ENCODE peak calls at places on chromosomes 12 and 14, in seven cellular contexts. B, N, D, H, U, E and G are unnamed samples. For H3K27me3, the result is how much of the 10 kb centered on the place peaks cover.

GRCh38 chr14:103090481-103091020 is 4.0 kb upstream of the EXOC3L4 start:
- DNase-seq in D (no peak), U (peak), H (no peak), B (no peak), N (no peak), E (no peak), G (no peak)

GRCh38 chr12:130185455-130186100 is 23.3 kb downstream of the FZD10 start:
- DNase-seq in U (no peak), E (no peak), B (no peak), H (no peak), D (no peak), N (no peak), G (no peak)

GRCh38 chr12:66241061-66242043 is 52.3 kb downstream of the IRAK3 start:
- DNase-seq in D (peak), E (no peak), N (peak), B (no peak), U (no peak), H (no peak), G (peak)

GRCh38 chr14:64718762-64719161 is 14.5 kb downstream of the PLEKHG3 start:
- DNase-seq in B (no peak), D (no peak), H (no peak), N (no peak), E (no peak), U (no peak), G (no peak)

GRCh38 chr12:43964966-43965365 is 129.1 kb downstream of the TMEM117 start:
- DNase-seq in D (peak), N (peak), U (no peak), E (no peak), H (no peak), B (no peak), G (peak)

GRCh38 chr12:108337235-108338223 is 1.6 kb downstream of the CMKLR1 start:
- DNase-seq in E (no peak), B (no peak), H (no peak), D (peak), U (no peak), N (peak), G (peak)

GRCh38 chr14:99745307-99745951 is 47.8 kb upstream of the EML1 start:
- DNase-seq in N (peak), H (no peak), E (no peak), B (no peak), U (no peak), D (peak), G (no peak)

GRCh38 chr14:24182110-24182882 is 6.3 kb downstream of the IPO4 start:
- DNase-seq in E (no peak), B (no peak), H (no peak), U (no peak), N (no peak), D (no peak), G (no peak)

GRCh38 chr12:10331642-10332239 is 24.1 kb downstream of the KLRD1 start:
- DNase-seq in B (no peak), D (peak), E (no peak), H (no peak), U (no peak), N (peak), G (no peak)

GRCh38 chr12:40946612-40947194 is 241.4 kb upstream of the PDZRN4 start:
- DNase-seq in H (no peak), N (peak), U (no peak), E (no peak), D (peak), B (no peak), G (no peak)

GRCh38 chr12:685388-685787 is 22.1 kb upstream of the NINJ2 start:
- DNase-seq in E (peak), B (peak), D (no peak), H (no peak), U (no peak), N (peak), G (peak)

GRCh38 chr14:101183376-101184103 is 280.0 kb upstream of the RTL1 start:
- DNase-seq in D (no peak), B (no peak), H (no peak), E (no peak), U (no peak), N (no peak), G (no peak)

GRCh38 chr12:93622485-93622884 is 50.0 kb downstream of the SOCS2 start:
- DNase-seq in B (no peak), E (no peak), U (no peak), D (peak), N (peak), H (no peak), G (peak)

GRCh38 chr14:92600318-92601053 is 86.9 kb downstream of the RIN3 start:
- DNase-seq in E (no peak), N (peak), U (no peak), H (no peak), D (peak), B (no peak), G (peak)

GRCh38 chr12:48182659-48183058 is 785 bp upstream of the CCDC184 start:
- DNase-seq in D (no peak), E (no peak), N (no peak), B (no peak), H (no peak), U (no peak), G (no peak)

GRCh38 chr14:30551460-30551859 is 7.5 kb upstream of the G2E3 start:
- DNase-seq in N (peak), H (no peak), D (peak), U (no peak), E (no peak), B (no peak), G (no peak)

GRCh38 chr12:98042668-98043067 is 472.7 kb upstream of the TMPO start:
- DNase-seq in H (no peak), N (no peak), B (no peak), U (no peak), D (no peak), E (no peak), G (no peak)

GRCh38 chr12:12901158-12901791 is 9.9 kb downstream of the GPRC5A start:
- DNase-seq in H (no peak), U (no peak), D (peak), E (no peak), B (peak), N (peak), G (peak)

GRCh38 chr12:116376354-116377193 is 99.1 kb upstream of the MED13L start:
- DNase-seq in E (no peak), D (peak), U (no peak), H (no peak), N (peak), B (no peak), G (no peak)

GRCh38 chr12:72275551-72275950 is 3.4 kb downstream of the TRHDE start:
- DNase-seq in N (no peak), H (no peak), D (no peak), B (no peak), E (no peak), U (no peak), G (no peak)

GRCh38 chr14:50099335-50099734 is 17.0 kb downstream of the VCPKMT start:
- DNase-seq in D (no peak), H (no peak), U (no peak), B (peak), N (peak), E (no peak), G (no peak)

GRCh38 chr12:64544371-64544770 is 65.9 kb upstream of the RASSF3 start:
- DNase-seq in D (no peak), N (no peak), H (no peak), E (no peak), B (no peak), U (no peak), G (no peak)

GRCh38 chr12:58950739-58951100 is 30.4 kb upstream of the LRIG3 start:
- DNase-seq in E (no peak), D (no peak), B (peak), U (no peak), H (no peak), N (no peak), G (no peak)

GRCh38 chr12:132117558-132117875 is 26.6 kb downstream of the DDX51 start:
- DNase-seq in U (no peak), D (no peak), H (no peak), N (no peak), E (no peak), B (no peak), G (no peak)

GRCh38 chr14:64758711-64759554 is 54.7 kb downstream of the PLEKHG3 start:
- DNase-seq in E (no peak), H (peak), N (peak), B (no peak), D (peak), U (no peak), G (peak)

GRCh38 chr14:96037891-96038557 is 1.1 kb upstream of the C14orf132 start:
- DNase-seq in U (peak), D (peak), E (no peak), H (peak), B (peak), N (peak), G (peak)

GRCh38 chr14:96039633-96040311 is 610 bp downstream of the C14orf132 start:
- DNase-seq in H (no peak), N (peak), E (no peak), D (peak), B (no peak), U (peak), G (peak)

GRCh38 chr14:96038558-96038919 is 623 bp upstream of the C14orf132 start:
- DNase-seq in U (no peak), B (no peak), N (no peak), D (no peak), H (no peak), E (no peak), G (no peak)

GRCh38 chr14:96040836-96041371 is 1.7 kb downstream of the C14orf132 start:
- DNase-seq in U (no peak), H (no peak), E (no peak), B (no peak), N (peak), D (peak), G (no peak)

GRCh38 chr14:96038920-96039632 is at the start of gene C14orf132:
- DNase-seq in E (no peak), D (peak), N (peak), H (peak), U (peak), B (peak), G (peak)
- H3K27me3 ChIP-seq in E (under half), D (under half), N (under half), H (half or more), U (under half), B (under half), G (under half)

DNA sequence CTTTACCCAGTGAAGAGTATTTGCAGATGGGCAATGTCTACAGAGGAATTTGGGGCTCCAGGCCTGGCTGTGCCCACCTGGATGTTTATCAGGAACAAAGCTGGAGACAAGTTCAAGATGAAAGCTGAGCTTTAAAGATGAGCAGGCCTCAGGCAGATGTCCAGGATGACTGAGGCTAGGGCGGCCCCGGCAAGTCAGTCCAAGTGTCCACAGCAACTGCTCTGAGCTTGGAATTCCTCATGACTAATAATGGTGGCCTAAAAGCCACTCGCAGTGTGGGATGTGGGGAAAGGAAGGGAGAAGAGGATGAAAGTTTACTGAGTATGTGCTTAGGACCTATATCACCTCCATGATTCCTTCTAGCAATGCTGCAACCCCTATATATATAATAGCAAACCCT is 128.2 kb upstream of the NOS1 start:
- DNase-seq in N (peak), E (no peak), D (no peak), U (no peak), H (no peak), B (no peak), G (peak)
- H3K27me3 ChIP-seq in N (under half), E (under half), D (under half), U (under half), H (under half), B (under half), G (under half)

GRCh38 chr12:54191550-54192022 is 2.8 kb upstream of the SMUG1 start:
- DNase-seq in D (peak), H (peak), N (peak), B (peak), U (peak), E (peak), G (peak)

GRCh38 chr12:54195080-54195479 is 6.3 kb upstream of the SMUG1 start:
- DNase-seq in E (no peak), U (no peak), D (no peak), B (no peak), N (no peak), H (no peak), G (no peak)

GRCh38 chr12:54195736-54196347 is 7.1 kb upstream of the SMUG1 start:
- DNase-seq in U (no peak), N (peak), H (no peak), B (no peak), D (peak), E (no peak), G (no peak)

GRCh38 chr12:54191126-54191525 is 2.3 kb upstream of the SMUG1 start:
- DNase-seq in B (no peak), D (no peak), N (no peak), E (no peak), U (no peak), H (no peak), G (no peak)

DNA sequence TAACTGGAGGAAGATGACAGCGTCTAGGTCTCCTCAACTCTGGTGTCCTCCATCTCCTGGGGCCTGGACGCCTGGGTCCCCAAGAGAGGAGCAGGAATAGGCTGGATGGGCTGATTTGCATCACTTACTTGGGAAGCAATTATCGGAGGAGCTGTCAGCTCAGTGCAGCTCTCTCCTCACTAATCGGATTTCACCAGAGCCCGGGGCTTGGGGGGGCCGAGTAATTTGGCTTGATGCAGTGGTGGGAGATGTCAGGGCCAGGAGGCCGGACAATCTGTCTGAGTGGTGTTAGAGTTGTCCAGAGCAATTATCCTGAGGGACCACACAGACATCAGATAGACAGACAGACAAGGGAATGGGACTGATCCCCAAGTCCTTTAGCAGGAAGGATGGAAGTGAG is 4.7 kb upstream of the SMUG1 start:
- DNase-seq in D (no peak), E (no peak), H (no peak), B (no peak), U (no peak), N (no peak), G (no peak)
- H3K27me3 ChIP-seq in D (under half), E (under half), H (half or more), B (half or more), U (half or more), N (under half), G (under half)

DNA sequence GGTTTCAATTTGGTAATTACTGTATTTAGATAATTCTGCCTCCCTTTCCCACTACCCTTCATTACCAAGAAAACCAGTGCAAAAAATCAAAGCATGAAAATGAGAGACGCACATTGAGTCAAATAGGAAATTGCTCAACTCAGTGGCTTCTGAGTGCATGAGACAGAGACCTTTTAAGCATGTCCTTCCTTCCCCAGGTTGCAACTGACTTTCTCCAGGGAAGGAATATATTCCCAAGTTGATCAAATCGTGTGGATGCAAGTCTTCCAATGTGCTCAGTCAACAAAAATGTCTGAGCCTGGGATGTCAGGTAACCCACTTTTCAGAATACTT is 12.9 kb downstream of the BMP4 start:
- DNase-seq in E (no peak), D (no peak), H (no peak), N (no peak), U (no peak), B (no peak), G (no peak)
- H3K27me3 ChIP-seq in E (under half), D (under half), H (under half), N (under half), U (under half), B (under half), G (under half)

GRCh38 chr14:94793901-94794300 is 24.0 kb upstream of the GSC start:
- DNase-seq in H (no peak), D (no peak), N (no peak), U (no peak), E (no peak), B (no peak), G (no peak)

GRCh38 chr14:94796278-94796677 is 26.4 kb upstream of the GSC start:
- DNase-seq in E (no peak), U (no peak), D (no peak), H (no peak), B (no peak), N (no peak), G (no peak)

GRCh38 chr14:94797887-94798286 is 28.0 kb upstream of the GSC start:
- DNase-seq in D (no peak), N (no peak), U (no peak), H (no peak), E (no peak), B (no peak), G (no peak)

GRCh38 chr14:94801225-94801624 is 31.3 kb upstream of the GSC start:
- DNase-seq in N (no peak), B (no peak), D (no peak), H (no peak), E (no peak), U (no peak), G (no peak)

DNA sequence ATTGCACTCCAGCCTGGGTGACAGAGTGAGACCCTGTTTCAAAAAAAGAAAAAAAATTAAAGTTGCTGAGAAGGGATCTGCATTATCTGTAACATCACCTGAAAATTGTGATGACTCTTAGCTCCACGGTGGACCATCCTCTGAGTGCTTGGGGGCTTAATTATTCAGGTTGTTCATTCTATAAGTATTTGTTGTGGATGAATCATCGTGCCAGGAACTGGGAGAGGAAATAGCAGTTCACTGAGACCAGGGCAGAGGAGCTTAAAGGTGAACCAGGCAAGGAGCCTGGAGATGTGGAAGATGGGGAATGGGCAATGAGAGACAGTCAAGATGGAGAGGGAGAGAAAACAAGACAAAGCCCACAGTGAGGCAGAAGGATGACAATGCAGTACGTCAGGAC is 25.5 kb upstream of the GSC start:
- DNase-seq in N (peak), D (no peak), U (no peak), B (no peak), H (no peak), E (no peak), G (no peak)
- H3K27me3 ChIP-seq in N (under half), D (under half), U (under half), B (under half), H (half or more), E (under half), G (under half)

DNA sequence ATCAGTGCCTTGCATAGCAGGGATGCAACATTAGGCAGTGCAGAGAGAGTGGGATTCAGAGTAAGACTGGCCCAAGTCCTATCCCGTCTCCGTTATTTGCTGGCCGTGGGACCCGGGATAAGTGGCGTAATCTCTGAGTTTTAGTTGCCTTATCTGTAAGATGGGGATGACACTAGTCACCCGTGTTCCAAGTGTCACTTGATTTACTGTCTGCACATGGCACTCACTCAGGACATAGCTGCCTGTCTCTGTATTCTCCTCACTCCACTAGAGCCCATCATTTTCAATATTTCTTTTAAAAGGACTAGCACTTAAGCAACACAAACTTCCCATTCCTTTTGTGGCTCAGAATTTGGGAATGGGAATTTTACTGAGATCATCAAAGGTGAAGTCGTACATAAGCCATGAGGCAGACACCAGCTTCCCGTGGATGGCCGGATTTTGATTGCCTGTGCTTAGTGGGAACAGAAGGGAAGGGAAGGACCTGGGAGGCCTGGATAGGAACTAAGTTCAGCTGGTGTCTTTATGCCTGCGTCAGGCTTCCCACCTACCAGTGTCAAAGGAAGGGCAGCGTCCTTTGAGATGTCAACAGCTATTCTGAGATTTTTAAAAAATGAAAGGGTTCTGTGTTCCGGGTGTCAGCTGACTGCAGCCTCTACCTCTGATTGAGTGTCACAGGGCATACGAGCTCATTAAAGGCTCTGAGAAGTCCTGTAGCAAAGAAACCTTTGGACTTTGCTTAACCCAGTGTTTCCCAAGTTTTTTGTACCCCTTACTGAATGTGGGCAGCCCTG is 361.4 kb downstream of the CACNA1C start:
- DNase-seq in N (no peak), E (no peak), U (no peak), D (no peak), B (no peak), H (no peak), G (no peak)
- H3K27me3 ChIP-seq in N (under half), E (under half), U (under half), D (under half), B (under half), H (under half), G (under half)

DNA sequence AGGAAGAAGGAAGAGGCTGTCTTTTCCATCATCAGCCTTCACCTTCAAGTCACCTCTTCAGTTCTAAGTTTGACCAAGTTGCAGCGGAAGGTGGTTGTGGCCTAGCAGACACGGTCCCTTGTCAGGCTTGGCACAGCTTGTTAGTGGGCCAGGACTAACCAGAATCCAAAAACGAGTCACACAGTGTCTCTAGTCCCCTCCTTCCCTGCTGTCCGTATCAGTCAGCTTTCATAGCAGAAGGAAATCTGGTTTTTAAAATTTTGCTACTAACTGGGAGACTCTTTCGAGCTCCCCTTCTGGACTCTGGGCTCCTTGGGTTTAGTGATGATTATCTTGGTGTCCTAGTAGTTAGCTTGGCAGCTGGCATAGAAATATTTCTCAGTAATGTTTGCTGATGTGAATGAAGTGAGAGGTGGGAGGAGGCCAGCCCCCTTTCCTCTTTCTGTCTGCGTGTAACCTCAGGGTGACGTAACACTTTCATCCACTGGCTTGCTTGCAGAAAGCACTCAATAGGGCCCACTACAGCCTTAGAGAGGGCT is 3.8 kb downstream of the ETV6 start:
- DNase-seq in E (no peak), H (no peak), B (peak), N (peak), D (peak), U (no peak), G (no peak)
- H3K27me3 ChIP-seq in E (under half), H (under half), B (under half), N (under half), D (under half), U (under half), G (under half)

GRCh38 chr12:53695148-53696138 is 19.6 kb upstream of the ATP5MC2 start:
- DNase-seq in N (peak), E (peak), H (no peak), D (peak), B (peak), U (peak), G (peak)
- H3K27me3 ChIP-seq in N (under half), E (half or more), H (half or more), D (under half), B (half or more), U (half or more), G (under half)